ENCODE peak calls at places on chromosomes 2 and 18, in five cellular contexts. R is GM12865, M is AG04449, Y is H9, E is transverse colon. T is an unnamed sample.
A peak's percentile ranks its signal among the peaks of the same experiment; 100 is the strongest.

GRCh38 chr2:18986046-18986445 is 372.4 kb downstream of the OSR1 start:
- DNase-seq in R (no peak), Y (no peak), E (no peak), M (no peak), T (no peak)

GRCh38 chr18:25815659-25816058 is 274.8 kb downstream of the SS18 start:
- DNase-seq in R (no peak), Y (no peak), E (no peak), M (no peak), T (no peak)

GRCh38 chr18:49524349-49524748 is 37.3 kb upstream of the C18orf32 start:
- DNase-seq in R (no peak), E (no peak), Y (no peak), M (no peak), T (no peak)

GRCh38 chr2:46900381-46900780 is 15.2 kb downstream of the MCFD2 start:
- DNase-seq in E (no peak), R (no peak), M (no peak), Y (no peak), T (no peak)

GRCh38 chr2:31170071-31170698 is 31.9 kb upstream of the GALNT14 start:
- DNase-seq in Y (peak; percentile 70), M (peak; percentile 5), E (peak; percentile 47), R (peak; percentile 76), T (peak; percentile 65)

GRCh38 chr2:27652790-27653189 is 10.6 kb downstream of the SUPT7L start:
- DNase-seq in R (no peak), Y (no peak), M (no peak), E (no peak), T (no peak)

GRCh38 chr2:59174536-59175243 is 933.6 kb upstream of the FANCL start:
- DNase-seq in Y (no peak), M (no peak), E (no peak), R (no peak), T (no peak)

GRCh38 chr2:99695856-99696255 is 206.0 kb upstream of the REV1 start:
- DNase-seq in R (no peak), Y (no peak), E (no peak), M (no peak), T (no peak)

GRCh38 chr18:13137939-13138821 is 80.4 kb upstream of the LDLRAD4 start:
- DNase-seq in R (peak; percentile 70), E (peak; percentile 89), M (no peak), Y (no peak), T (no peak)

GRCh38 chr2:17558053-17558452 is 17.6 kb downstream of the VSNL1 start:
- DNase-seq in E (no peak), M (no peak), Y (no peak), R (no peak), T (no peak)

GRCh38 chr2:185316383-185316782 is 422.2 kb upstream of the FSIP2 start:
- DNase-seq in M (no peak), R (peak; percentile 7), Y (no peak), E (no peak), T (no peak)

GRCh38 chr18:11497585-11497984 is 111.8 kb upstream of the SLC35G4 start:
- DNase-seq in Y (no peak), R (no peak), M (no peak), E (no peak), T (peak; percentile 42)
- TF ChIP-seq CTCF in Y (no peak), R (no peak), M (no peak), E (no peak), T (no peak)

GRCh38 chr2:60534034-60534393 is 19.4 kb downstream of the BCL11A start:
- DNase-seq in M (no peak), Y (no peak), E (no peak), R (no peak), T (no peak)
- TF ChIP-seq CTCF in M (no peak), Y (peak; percentile 55), E (peak; percentile 22), R (no peak), T (peak; percentile 25)

DNA sequence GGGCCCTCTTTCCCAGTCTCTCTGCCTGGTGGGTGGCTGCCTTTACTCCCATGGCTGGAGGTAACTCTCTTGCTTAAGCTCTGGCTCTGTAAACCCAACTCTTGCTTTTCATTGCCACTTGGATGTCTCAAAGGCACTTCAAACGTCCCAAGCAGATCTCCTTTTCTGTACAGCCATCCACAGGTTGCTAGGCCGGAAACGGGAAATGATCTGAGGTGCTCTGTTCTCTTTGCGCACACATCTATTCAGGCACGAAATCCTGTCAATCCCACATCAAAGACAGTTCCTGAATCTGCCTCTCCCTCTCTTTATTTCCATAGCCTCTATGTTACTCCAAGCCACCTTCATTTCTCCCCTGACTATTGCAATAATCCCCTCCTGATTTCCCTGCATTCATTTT is 87.4 kb downstream of the AOX1 start:
- DNase-seq in Y (no peak), E (no peak), R (no peak), M (no peak), T (no peak)
- TF ChIP-seq CTCF in Y (no peak), E (no peak), R (no peak), M (no peak), T (no peak)

DNA sequence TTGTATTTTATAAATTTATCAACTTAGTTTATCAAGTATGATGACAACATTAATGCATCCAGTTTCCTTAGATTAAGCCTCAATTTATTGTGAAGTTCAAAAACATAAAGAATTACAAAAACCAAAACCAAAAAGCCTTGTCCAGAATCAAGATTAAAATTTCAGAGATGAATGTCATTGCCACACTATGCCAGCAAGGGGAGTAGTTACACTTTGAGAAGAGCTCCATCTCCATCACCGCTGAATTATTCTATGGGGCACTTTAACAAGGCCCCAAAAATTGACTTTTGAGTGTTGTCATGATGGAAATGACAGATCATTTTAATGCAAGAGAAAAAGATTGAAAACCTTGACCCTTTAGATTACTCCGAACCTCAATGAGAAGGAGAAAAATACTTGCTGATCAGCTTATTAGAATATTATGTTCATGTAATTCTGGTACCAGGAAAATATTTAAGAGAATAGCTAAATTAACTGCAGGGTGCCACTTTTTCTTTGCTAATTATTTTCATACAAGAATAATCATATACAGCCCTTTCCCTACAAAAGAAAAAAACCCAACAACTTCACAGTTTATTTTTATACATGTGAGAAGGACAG is 152.5 kb upstream of the AQP4 start:
- DNase-seq in Y (no peak), R (peak; percentile 30), E (no peak), M (no peak), T (no peak)
- TF ChIP-seq CTCF in Y (peak; percentile 81), R (peak; percentile 50), E (peak; percentile 48), M (peak; percentile 28), T (peak; percentile 71)